ENCODE peak calls at places on chromosomes 5 and 9, in seven cellular contexts. J, U, O, T, F, Z and S are unnamed samples. For H3K4me1, the result is how much of the 10 kb centered on the place peaks cover.

GRCh38 chr5:137507150-137507549 is 8.0 kb upstream of the SPOCK1 start:
- DNase-seq in J (no peak), U (no peak), O (no peak), T (no peak), F (no peak), Z (no peak), S (no peak)

GRCh38 chr5:132840896-132841818 is 10.7 kb upstream of the SHROOM1 start:
- DNase-seq in J (no peak), U (no peak), O (no peak), T (no peak), F (no peak), Z (no peak), S (no peak)

GRCh38 chr5:104126980-104127379 is 564.4 kb upstream of the NUDT12 start:
- DNase-seq in J (no peak), U (no peak), O (no peak), T (no peak), F (no peak), Z (no peak), S (no peak)

GRCh38 chr5:123151227-123151951 is 62.3 kb downstream of the PRDM6 start:
- DNase-seq in J (peak), U (no peak), O (no peak), T (no peak), F (no peak), Z (no peak), S (no peak)

GRCh38 chr9:121349009-121349408 is 21.0 kb downstream of the STOM start:
- DNase-seq in J (no peak), U (no peak), O (no peak), T (no peak), F (no peak), Z (no peak), S (no peak)

GRCh38 chr9:100350188-100350587 is 2.6 kb downstream of the TEX10 start:
- DNase-seq in J (no peak), U (no peak), O (no peak), T (no peak), F (no peak), Z (no peak), S (no peak)

GRCh38 chr5:154498597-154499393 is 20.8 kb upstream of the HAND1 start:
- DNase-seq in J (no peak), U (no peak), O (no peak), T (no peak), F (no peak), Z (no peak), S (no peak)

GRCh38 chr5:112921833-112922817 is at the start of gene REEP5:
- DNase-seq in J (peak), U (peak), O (peak), T (no peak), F (no peak), Z (peak), S (peak)

GRCh38 chr9:122372856-122373845 is 2.3 kb downstream of the PTGS1 start:
- DNase-seq in J (peak), U (peak), O (no peak), T (no peak), F (no peak), Z (no peak), S (no peak)

GRCh38 chr5:141874262-141874964 is 3.8 kb downstream of the PCDH1 start:
- DNase-seq in J (no peak), U (no peak), O (peak), T (no peak), F (no peak), Z (peak), S (peak)

GRCh38 chr9:113649054-113649453 is 185.5 kb downstream of the RGS3 start:
- DNase-seq in J (no peak), U (peak), O (no peak), T (no peak), F (no peak), Z (no peak), S (peak)

GRCh38 chr5:103336967-103337366 is 78.4 kb downstream of the MACIR start:
- DNase-seq in J (no peak), U (no peak), O (no peak), T (no peak), F (no peak), Z (no peak), S (no peak)

GRCh38 chr5:141742866-141743651 is 61.0 kb upstream of the ARAP3 start:
- DNase-seq in J (peak), U (no peak), O (peak), T (no peak), F (no peak), Z (no peak), S (no peak)

GRCh38 chr9:653421-653820 is 188.1 kb upstream of the DMRT1 start:
- DNase-seq in J (no peak), U (no peak), O (no peak), T (no peak), F (no peak), Z (no peak), S (no peak)

GRCh38 chr5:62306494-62307363 is 723 bp downstream of the KIF2A start:
- DNase-seq in J (peak), U (peak), O (peak), T (no peak), F (no peak), Z (no peak), S (peak)

GRCh38 chr9:93567271-93567959 is 9.0 kb upstream of the PHF2 start:
- DNase-seq in J (no peak), U (peak), O (no peak), T (no peak), F (no peak), Z (no peak), S (no peak)

GRCh38 chr9:100884518-100884917 is 144.0 kb upstream of the PLPPR1 start:
- DNase-seq in J (peak), U (no peak), O (no peak), T (no peak), F (no peak), Z (no peak), S (no peak)

GRCh38 chr5:57685866-57686265 is 203.3 kb upstream of the ACTBL2 start:
- DNase-seq in J (no peak), U (no peak), O (no peak), T (no peak), F (no peak), Z (no peak), S (no peak)
- TF ChIP-seq POLR2AphosphoS5 in J (no peak), U (no peak), O (no peak), T (no peak), F (no peak), Z (no peak), S (no peak)

GRCh38 chr5:54703568-54704255 is 186.2 kb downstream of the SNX18 start:
- DNase-seq in J (no peak), U (no peak), O (no peak), T (no peak), F (no peak), Z (no peak), S (no peak)
- H3K4me3 ChIP-seq in J (no peak), U (no peak), O (no peak), T (no peak), F (no peak), Z (no peak), S (no peak)

DNA sequence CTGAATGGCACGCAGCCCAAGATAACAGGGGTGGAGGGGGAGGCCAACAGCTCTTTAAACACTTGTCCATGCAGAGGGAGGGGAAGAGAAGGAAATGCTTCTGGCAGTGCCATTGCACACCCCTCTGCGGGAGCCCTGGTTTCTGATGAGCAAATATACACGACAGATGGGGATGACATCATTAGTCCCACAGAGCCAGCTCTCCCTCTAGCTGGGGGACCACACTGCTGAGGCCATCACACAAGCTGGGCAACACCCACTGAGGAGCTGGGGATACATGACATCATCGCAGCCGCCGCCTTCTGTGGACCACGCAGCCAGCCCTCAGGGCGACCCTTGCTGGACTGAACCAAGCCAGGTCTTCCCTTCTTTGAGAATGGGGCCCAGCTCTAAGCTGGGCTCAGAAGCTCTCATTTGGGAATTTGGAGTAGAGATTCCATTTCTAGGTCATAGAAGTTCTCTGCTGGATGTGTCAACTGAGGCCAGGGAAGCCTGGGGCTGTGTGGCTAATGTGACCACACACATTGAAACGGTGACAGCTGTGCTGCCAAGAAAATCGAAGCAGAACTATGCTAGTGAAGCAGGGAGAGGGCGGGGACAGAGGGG is 79.4 kb downstream of the PRRT1B start:
- DNase-seq in J (no peak), U (no peak), O (no peak), T (no peak), F (no peak), Z (no peak), S (no peak)
- H3K4me1 ChIP-seq in J (under half), U (under half), O (under half), T (under half), F (under half), Z (under half), S (under half)

GRCh38 chr9:127980056-127980705 is 608 bp downstream of the EEIG1 start:
- DNase-seq in J (peak), U (peak), O (peak), T (no peak), F (no peak), Z (no peak), S (peak)
- TF ChIP-seq POLR2AphosphoS5 in J (peak), U (peak), O (peak), T (no peak), F (no peak), Z (no peak), S (peak)